ENCODE peak calls at places on chromosome 7, in five cellular contexts. V is adrenal gland, Y is IMR-90, W is prostate gland, K is GM12878. I is an unnamed sample. For H3K36me3, the result is how much of the 10 kb centered on the place peaks cover.

GRCh38 chr7:47940482-47941001 is 7.7 kb downstream of the PKD1L1 start:
- DNase-seq in V (no peak), Y (peak), W (no peak), K (no peak), I (peak)

GRCh38 chr7:98357751-98358161 is 43.1 kb downstream of the BAIAP2L1 start:
- DNase-seq in V (peak), Y (peak), W (no peak), K (no peak), I (peak)

GRCh38 chr7:102273749-102274712 is 12.6 kb upstream of the SH2B2 start:
- DNase-seq in V (no peak), Y (peak), W (no peak), K (no peak), I (no peak)

GRCh38 chr7:90383879-90384278 is 19.4 kb upstream of the CLDN12 start:
- DNase-seq in V (no peak), Y (peak), W (no peak), K (no peak), I (no peak)

GRCh38 chr7:137760111-137760510 is 86.7 kb downstream of the DGKI start:
- DNase-seq in V (peak), Y (no peak), W (no peak), K (no peak), I (no peak)

GRCh38 chr7:1757601-1758000 is 87.5 kb downstream of the ELFN1 start:
- DNase-seq in V (no peak), Y (no peak), W (no peak), K (no peak), I (peak)

GRCh38 chr7:156603004-156603403 is 37.6 kb upstream of the RNF32 start:
- DNase-seq in V (no peak), Y (no peak), W (no peak), K (no peak), I (no peak)

GRCh38 chr7:138089080-138089901 is 13.0 kb downstream of the AKR1D1 start:
- DNase-seq in V (no peak), Y (no peak), W (no peak), K (no peak), I (no peak)

GRCh38 chr7:100706672-100707311 is 871 bp downstream of the POP7 start:
- DNase-seq in V (no peak), Y (no peak), W (no peak), K (no peak), I (peak)

GRCh38 chr7:76008156-76008687 is 13.8 kb upstream of the TMEM120A start:
- DNase-seq in V (no peak), Y (no peak), W (no peak), K (peak), I (no peak)

GRCh38 chr7:108094933-108095710 is 35.0 kb downstream of the LAMB4 start:
- DNase-seq in V (peak), Y (peak), W (peak), K (no peak), I (no peak)

GRCh38 chr7:46015107-46015868 is 94.2 kb upstream of the IGFBP3 start:
- DNase-seq in V (peak), Y (peak), W (no peak), K (no peak), I (no peak)

GRCh38 chr7:138834583-138834982 is 36.6 kb upstream of the ATP6V0A4 start:
- DNase-seq in V (no peak), Y (no peak), W (no peak), K (no peak), I (no peak)

GRCh38 chr7:101614939-101615302 is 14.2 kb downstream of the MYL10 start:
- DNase-seq in V (no peak), Y (no peak), W (no peak), K (no peak), I (no peak)

GRCh38 chr7:79673969-79674368 is 220.5 kb upstream of the MAGI2 start:
- DNase-seq in V (no peak), Y (no peak), W (no peak), K (no peak), I (no peak)

GRCh38 chr7:19248681-19249080 is 103.5 kb upstream of the FERD3L start:
- DNase-seq in V (no peak), Y (peak), W (no peak), K (no peak), I (no peak)

GRCh38 chr7:132846086-132846485 is 235.8 kb downstream of the CHCHD3 start:
- DNase-seq in V (no peak), Y (no peak), W (no peak), K (no peak), I (no peak)

GRCh38 chr7:1755783-1756626 is 85.9 kb downstream of the ELFN1 start:
- DNase-seq in V (no peak), Y (no peak), W (no peak), K (no peak), I (peak)

GRCh38 chr7:87596696-87597095 is 4.0 kb downstream of the ABCB1 start:
- DNase-seq in V (no peak), Y (no peak), W (no peak), K (no peak), I (no peak)

GRCh38 chr7:87598234-87599009 is 2.3 kb downstream of the ABCB1 start:
- DNase-seq in V (no peak), Y (no peak), W (no peak), K (no peak), I (no peak)

GRCh38 chr7:87600130-87601124 is at the start of gene ABCB1:
- DNase-seq in V (peak), Y (peak), W (no peak), K (no peak), I (peak)

GRCh38 chr7:87596136-87596535 is 4.5 kb downstream of the ABCB1 start:
- DNase-seq in V (no peak), Y (no peak), W (no peak), K (no peak), I (no peak)

GRCh38 chr7:87599336-87599735 is 1.3 kb downstream of the ABCB1 start:
- DNase-seq in V (peak), Y (no peak), W (no peak), K (peak), I (peak)
- H3K27ac ChIP-seq in V (no peak), Y (no peak), W (no peak), K (no peak), I (no peak)

GRCh38 chr7:119397156-119397555 is 875.8 kb upstream of the KCND2 start:
- DNase-seq in V (no peak), Y (no peak), W (no peak), K (no peak), I (no peak)

DNA sequence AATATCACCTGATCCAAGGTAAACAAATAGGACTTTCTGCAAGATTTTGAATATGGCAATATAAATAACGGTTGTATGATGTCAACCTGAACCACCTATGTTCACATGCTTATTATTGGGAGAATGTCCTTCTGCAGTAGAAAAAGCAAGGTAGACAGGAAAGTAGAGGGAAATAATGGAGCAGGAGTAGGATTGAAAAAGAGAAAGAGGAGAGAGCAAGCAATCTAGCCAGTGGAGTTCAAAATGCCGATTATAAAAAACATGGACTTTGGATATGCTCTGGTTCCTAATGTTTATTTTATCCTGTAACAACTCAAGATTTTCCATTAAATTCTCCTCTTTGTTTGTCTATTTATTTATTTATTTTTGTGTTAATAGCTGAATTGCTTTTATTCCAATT is 878.0 kb upstream of the KCND2 start:
- DNase-seq in V (no peak), Y (no peak), W (no peak), K (no peak), I (no peak)
- TF ChIP-seq POLR2A in V (no peak), Y (no peak), W (no peak), K (no peak), I (no peak)

DNA sequence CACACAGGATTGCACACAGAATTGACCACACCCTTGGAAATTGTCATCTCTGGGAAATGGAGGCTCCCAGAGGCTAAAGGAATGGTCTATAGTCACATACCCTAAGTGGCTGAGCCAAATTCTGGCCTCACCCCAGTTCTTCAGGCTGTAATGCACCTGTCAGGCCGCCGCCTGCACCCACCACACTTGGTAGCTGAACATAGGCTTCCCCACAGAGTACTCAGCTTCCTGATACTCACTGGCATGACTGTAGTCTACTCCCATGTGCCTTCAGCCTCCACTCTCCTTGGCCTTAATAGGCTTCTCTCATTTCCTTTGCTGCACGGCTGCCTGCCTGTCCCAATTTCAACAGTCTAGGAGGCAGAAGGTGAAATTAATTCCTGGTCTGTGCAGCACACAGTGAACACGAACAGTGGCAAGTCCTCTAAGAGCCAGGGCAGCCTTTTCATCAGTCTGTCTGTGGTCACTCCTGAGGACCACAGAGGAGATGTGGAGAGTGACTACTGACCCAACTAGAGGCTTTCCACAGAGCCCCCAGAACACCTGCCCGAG is 42.5 kb downstream of the NUDCD3 start:
- DNase-seq in V (no peak), Y (no peak), W (no peak), K (no peak), I (no peak)
- H3K36me3 ChIP-seq in V (under half), Y (under half), W (under half), K (under half), I (under half)

GRCh38 chr7:130228840-130229239 is 21.2 kb downstream of the SSMEM1 start:
- DNase-seq in V (no peak), Y (no peak), W (no peak), K (no peak), I (no peak)
- H3K27ac ChIP-seq in V (no peak), Y (no peak), W (no peak), K (no peak), I (no peak)